ENCODE peak calls at places on chromosomes 1 and 21, in seven cellular contexts. One of them, this sample, is unnamed.

GRCh38 chr1:174812656-174813055 is 187.1 kb upstream of the CACYBP start:
- DNase-seq in K562: no peak
- DNase-seq in SK-N-SH: no peak
- DNase-seq in HCT116: peak
- DNase-seq in H1: no peak
- DNase-seq in HepG2: peak
- DNase-seq in GM12878: no peak
- DNase-seq in this sample: no peak

GRCh38 chr1:234143681-234144080 is 229.6 kb upstream of the COA6 start:
- DNase-seq in GM12878: no peak
- DNase-seq in HepG2: no peak
- DNase-seq in H1: no peak
- DNase-seq in K562: no peak
- DNase-seq in SK-N-SH: no peak
- DNase-seq in HCT116: no peak
- DNase-seq in this sample: no peak

GRCh38 chr1:208159542-208160258 is 84.5 kb downstream of the PLXNA2 start:
- DNase-seq in GM12878: no peak
- DNase-seq in HCT116: no peak
- DNase-seq in H1: no peak
- DNase-seq in SK-N-SH: peak
- DNase-seq in K562: peak
- DNase-seq in HepG2: no peak
- DNase-seq in this sample: no peak

GRCh38 chr21:15063821-15064575 is 802 bp downstream of the NRIP1 start:
- DNase-seq in K562: peak
- DNase-seq in HepG2: no peak
- DNase-seq in HCT116: no peak
- DNase-seq in H1: peak
- DNase-seq in SK-N-SH: peak
- DNase-seq in GM12878: no peak
- DNase-seq in this sample: peak

GRCh38 chr1:212341090-212341489 is 55.9 kb downstream of the PPP2R5A start:
- DNase-seq in GM12878: no peak
- DNase-seq in HepG2: no peak
- DNase-seq in HCT116: no peak
- DNase-seq in H1: no peak
- DNase-seq in K562: no peak
- DNase-seq in SK-N-SH: no peak
- DNase-seq in this sample: no peak

GRCh38 chr1:160637821-160638539 is 8.9 kb downstream of the SLAMF1 start:
- DNase-seq in K562: no peak
- DNase-seq in SK-N-SH: no peak
- DNase-seq in GM12878: no peak
- DNase-seq in HepG2: peak
- DNase-seq in HCT116: no peak
- DNase-seq in H1: no peak
- DNase-seq in this sample: no peak

GRCh38 chr1:35298464-35298863 is 30.0 kb downstream of the ZMYM4 start:
- DNase-seq in HepG2: peak
- DNase-seq in HCT116: no peak
- DNase-seq in GM12878: peak
- DNase-seq in SK-N-SH: peak
- DNase-seq in K562: no peak
- DNase-seq in H1: no peak
- DNase-seq in this sample: peak

GRCh38 chr21:42862123-42862475 is 17.2 kb downstream of the WDR4 start:
- DNase-seq in HepG2: no peak
- DNase-seq in HCT116: no peak
- DNase-seq in SK-N-SH: no peak
- DNase-seq in GM12878: no peak
- DNase-seq in K562: no peak
- DNase-seq in H1: no peak
- DNase-seq in this sample: no peak

GRCh38 chr1:169106095-169106920 is at the start of gene ATP1B1:
- DNase-seq in K562: peak
- DNase-seq in H1: peak
- DNase-seq in GM12878: no peak
- DNase-seq in HepG2: peak
- DNase-seq in HCT116: peak
- DNase-seq in SK-N-SH: peak
- DNase-seq in this sample: peak

GRCh38 chr1:211370669-211371068 is 44.0 kb downstream of the TRAF5 start:
- DNase-seq in K562: no peak
- DNase-seq in HCT116: no peak
- DNase-seq in GM12878: no peak
- DNase-seq in SK-N-SH: no peak
- DNase-seq in HepG2: no peak
- DNase-seq in H1: no peak
- DNase-seq in this sample: no peak

GRCh38 chr1:28833396-28833795 is 21.4 kb downstream of the OPRD1 start:
- DNase-seq in H1: no peak
- DNase-seq in GM12878: no peak
- DNase-seq in K562: no peak
- DNase-seq in HepG2: no peak
- DNase-seq in HCT116: no peak
- DNase-seq in SK-N-SH: no peak
- DNase-seq in this sample: no peak

GRCh38 chr1:61313906-61314422 is 231.6 kb downstream of the NFIA start:
- DNase-seq in HCT116: no peak
- DNase-seq in SK-N-SH: no peak
- DNase-seq in GM12878: no peak
- DNase-seq in H1: no peak
- DNase-seq in HepG2: no peak
- DNase-seq in K562: no peak
- DNase-seq in this sample: no peak

GRCh38 chr1:116377564-116378529 is 4.8 kb downstream of the ATP1A1 start:
- DNase-seq in HepG2: peak
- DNase-seq in SK-N-SH: peak
- DNase-seq in GM12878: peak
- DNase-seq in H1: no peak
- DNase-seq in HCT116: no peak
- DNase-seq in K562: no peak
- DNase-seq in this sample: peak

GRCh38 chr1:12107718-12108117 is 44.6 kb downstream of the TNFRSF8 start:
- DNase-seq in H1: no peak
- DNase-seq in GM12878: no peak
- DNase-seq in HCT116: no peak
- DNase-seq in SK-N-SH: no peak
- DNase-seq in HepG2: no peak
- DNase-seq in K562: no peak
- DNase-seq in this sample: no peak

GRCh38 chr1:206429421-206429820 is 40.9 kb upstream of the IKBKE start:
- DNase-seq in H1: no peak
- DNase-seq in HepG2: no peak
- DNase-seq in GM12878: no peak
- DNase-seq in K562: no peak
- DNase-seq in HCT116: no peak
- DNase-seq in SK-N-SH: no peak
- DNase-seq in this sample: no peak

GRCh38 chr1:150092180-150092791 is 24.7 kb downstream of the VPS45 start:
- DNase-seq in K562: no peak
- DNase-seq in SK-N-SH: no peak
- DNase-seq in GM12878: no peak
- DNase-seq in H1: no peak
- DNase-seq in HCT116: no peak
- DNase-seq in HepG2: no peak
- DNase-seq in this sample: no peak

GRCh38 chr1:150093805-150094204 is 26.2 kb downstream of the VPS45 start:
- DNase-seq in SK-N-SH: no peak
- DNase-seq in HepG2: no peak
- DNase-seq in H1: no peak
- DNase-seq in GM12878: no peak
- DNase-seq in HCT116: no peak
- DNase-seq in K562: no peak
- DNase-seq in this sample: no peak

GRCh38 chr1:150085406-150085805 is 17.8 kb downstream of the VPS45 start:
- DNase-seq in SK-N-SH: no peak
- DNase-seq in HCT116: no peak
- DNase-seq in HepG2: no peak
- DNase-seq in H1: no peak
- DNase-seq in K562: no peak
- DNase-seq in GM12878: no peak
- DNase-seq in this sample: no peak

GRCh38 chr1:150087415-150087814 is 19.8 kb downstream of the VPS45 start:
- DNase-seq in HepG2: no peak
- DNase-seq in SK-N-SH: no peak
- DNase-seq in HCT116: no peak
- DNase-seq in GM12878: no peak
- DNase-seq in H1: no peak
- DNase-seq in K562: no peak
- DNase-seq in this sample: no peak

DNA sequence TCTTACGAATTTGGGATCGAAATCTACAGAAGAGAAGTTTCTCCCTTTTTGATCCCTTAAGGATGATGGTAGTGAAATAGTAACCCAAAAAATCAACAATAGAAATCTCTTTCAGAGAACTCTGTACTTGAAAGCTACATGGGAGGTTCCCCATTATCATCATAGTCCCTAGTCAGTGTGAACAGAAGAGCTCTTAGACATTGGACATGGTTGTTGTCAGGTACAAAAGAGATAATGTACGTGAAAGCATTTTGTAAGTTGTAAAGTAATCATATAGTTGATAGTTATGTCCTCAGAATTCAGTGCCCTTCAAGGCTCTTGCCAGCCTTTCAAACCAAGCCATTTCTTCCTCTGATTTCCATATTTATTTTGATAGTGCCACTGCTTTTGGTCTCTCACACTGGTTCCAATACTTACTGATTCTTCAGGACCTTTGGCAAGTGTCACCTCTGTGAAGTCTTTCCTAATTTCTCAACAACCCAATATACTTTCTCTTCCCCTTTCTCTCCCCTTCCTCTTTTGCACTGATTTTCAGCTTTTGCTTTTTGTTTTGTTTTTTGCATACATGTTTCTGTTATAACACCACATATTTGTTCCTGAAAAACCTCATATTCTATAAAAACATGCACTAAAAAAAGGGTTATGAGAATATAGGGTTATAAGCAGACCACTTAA is 22.4 kb downstream of the VPS45 start:
- DNase-seq in GM12878: peak
- DNase-seq in H1: no peak
- DNase-seq in HepG2: no peak
- DNase-seq in SK-N-SH: no peak
- DNase-seq in HCT116: no peak
- DNase-seq in K562: no peak
- DNase-seq in this sample: no peak
- TF ChIP-seq JUND in GM12878: no peak
- TF ChIP-seq JUND in H1: no peak
- TF ChIP-seq JUND in HepG2: no peak
- TF ChIP-seq JUND in SK-N-SH: no peak
- TF ChIP-seq JUND in HCT116: no peak
- TF ChIP-seq JUND in K562: no peak
- TF ChIP-seq JUND in this sample: no peak

GRCh38 chr1:237913345-237913744 is 22.6 kb upstream of the ZP4 start:
- DNase-seq in GM12878: no peak
- DNase-seq in H1: no peak
- DNase-seq in K562: no peak
- DNase-seq in HepG2: no peak
- DNase-seq in HCT116: no peak
- DNase-seq in SK-N-SH: no peak
- DNase-seq in this sample: peak

GRCh38 chr1:237910834-237911233 is 20.1 kb upstream of the ZP4 start:
- DNase-seq in GM12878: no peak
- DNase-seq in K562: no peak
- DNase-seq in HepG2: no peak
- DNase-seq in SK-N-SH: no peak
- DNase-seq in H1: no peak
- DNase-seq in HCT116: no peak
- DNase-seq in this sample: no peak

DNA sequence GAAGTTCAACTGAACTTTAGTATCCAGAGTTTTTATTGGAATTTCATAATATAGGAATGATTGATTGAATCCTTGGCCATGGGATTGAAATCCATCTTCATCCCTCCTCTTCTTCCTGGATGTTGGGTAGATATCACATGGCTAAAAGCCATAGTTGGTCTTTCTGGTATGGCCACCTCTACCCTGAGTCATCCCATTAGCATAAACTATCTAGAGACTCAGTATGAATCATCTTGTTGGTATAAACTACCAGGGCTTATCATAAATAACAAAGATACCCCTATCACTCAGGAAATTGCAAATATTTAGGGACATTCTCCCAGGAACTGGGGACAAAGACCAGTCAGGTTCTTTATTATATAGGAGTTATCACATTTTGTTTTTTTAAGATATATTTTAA is 21.2 kb upstream of the ZP4 start:
- DNase-seq in HepG2: no peak
- DNase-seq in GM12878: no peak
- DNase-seq in H1: no peak
- DNase-seq in K562: no peak
- DNase-seq in HCT116: no peak
- DNase-seq in SK-N-SH: no peak
- DNase-seq in this sample: no peak
- TF ChIP-seq JUND in HepG2: no peak
- TF ChIP-seq JUND in GM12878: no peak
- TF ChIP-seq JUND in H1: no peak
- TF ChIP-seq JUND in K562: no peak
- TF ChIP-seq JUND in HCT116: no peak
- TF ChIP-seq JUND in SK-N-SH: no peak
- TF ChIP-seq JUND in this sample: no peak

DNA sequence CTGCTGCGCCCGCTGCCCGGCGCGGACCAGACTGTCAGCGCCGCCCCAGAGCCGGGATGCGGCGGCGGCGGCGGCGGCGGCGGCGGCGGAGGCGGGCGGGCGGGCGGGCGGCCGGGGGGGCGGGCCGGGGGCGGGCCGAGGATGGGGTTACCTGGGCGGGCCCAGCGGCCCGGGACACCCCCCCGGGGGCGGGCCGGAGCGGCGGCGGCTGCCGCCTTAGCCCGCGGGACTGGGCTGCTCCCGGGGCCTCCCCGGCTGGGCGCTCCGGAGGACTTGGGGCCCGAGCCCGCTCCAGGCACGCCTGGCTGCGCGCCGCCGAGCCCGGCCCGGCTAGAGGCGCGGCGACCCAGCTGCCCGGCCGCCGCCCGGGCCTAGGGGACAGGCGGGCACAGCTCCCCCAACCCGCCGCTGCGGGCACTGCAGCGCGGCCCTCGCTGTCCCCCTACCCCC is at the start of gene WNT4:
- DNase-seq in HCT116: no peak
- DNase-seq in H1: peak
- DNase-seq in HepG2: no peak
- DNase-seq in GM12878: no peak
- DNase-seq in K562: peak
- DNase-seq in SK-N-SH: peak
- DNase-seq in this sample: peak
- TF ChIP-seq JUND in HCT116: no peak
- TF ChIP-seq JUND in H1: no peak
- TF ChIP-seq JUND in HepG2: no peak
- TF ChIP-seq JUND in GM12878: no peak
- TF ChIP-seq JUND in K562: no peak
- TF ChIP-seq JUND in SK-N-SH: no peak
- TF ChIP-seq JUND in this sample: no peak

DNA sequence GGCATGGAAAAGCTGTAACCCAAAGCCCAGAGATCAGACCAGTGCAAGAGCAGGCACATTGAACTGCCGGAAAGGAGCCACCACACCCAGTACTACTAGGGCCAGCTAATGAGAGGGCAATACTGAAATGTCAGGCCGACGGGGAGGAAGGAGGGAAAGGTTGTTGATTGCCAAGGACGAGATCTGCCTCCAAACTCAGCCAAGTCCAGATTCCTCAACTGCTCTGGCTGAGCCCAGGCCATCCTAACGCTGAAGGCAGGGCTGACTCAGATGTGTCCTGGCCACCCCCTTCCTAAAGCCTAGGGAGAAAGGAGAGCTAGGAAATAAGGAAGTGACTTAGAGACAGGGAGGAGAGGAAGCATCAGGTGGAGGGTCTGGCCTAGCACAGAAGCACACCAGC is 42.1 kb upstream of the IPO9 start:
- DNase-seq in SK-N-SH: no peak
- DNase-seq in K562: no peak
- DNase-seq in HCT116: no peak
- DNase-seq in GM12878: no peak
- DNase-seq in HepG2: no peak
- DNase-seq in H1: no peak
- DNase-seq in this sample: no peak
- TF ChIP-seq JUND in SK-N-SH: no peak
- TF ChIP-seq JUND in K562: no peak
- TF ChIP-seq JUND in HCT116: no peak
- TF ChIP-seq JUND in GM12878: no peak
- TF ChIP-seq JUND in HepG2: no peak
- TF ChIP-seq JUND in H1: no peak
- TF ChIP-seq JUND in this sample: no peak

This sample was measured in T47D.